ENCODE peak calls at places on chromosomes 16 and 17, in six cellular contexts. Z is IMR-90, D is cardiac muscle cell, T is mesothelial cell of epicardium, S is foreskin fibroblast, W is fibroblast of mammary gland. U is an unnamed sample.

GRCh38 chr16:87778830-87779579 is 13.2 kb upstream of the KLHDC4 start:
- DNase-seq in Z (peak), D (peak), T (peak), S (peak), W (peak), U (peak)

GRCh38 chr17:20086416-20087074 is 77.4 kb downstream of the SPECC1 start:
- DNase-seq in Z (no peak), D (no peak), T (no peak), S (no peak), W (no peak), U (no peak)

GRCh38 chr16:19884021-19884485 is 595 bp downstream of the GPRC5B start:
- DNase-seq in Z (no peak), D (peak), T (no peak), S (no peak), W (no peak), U (no peak)

GRCh38 chr16:66326995-66327513 is 39.4 kb upstream of the CDH5 start:
- DNase-seq in Z (no peak), D (no peak), T (no peak), S (no peak), W (no peak), U (no peak)

GRCh38 chr17:56948491-56948890 is 12.4 kb downstream of the COIL start:
- DNase-seq in Z (peak), D (no peak), T (no peak), S (no peak), W (no peak), U (no peak)

GRCh38 chr17:73711184-73711583 is 66.9 kb upstream of the SDK2 start:
- DNase-seq in Z (no peak), D (no peak), T (no peak), S (no peak), W (no peak), U (no peak)

GRCh38 chr17:36691606-36692005 is 90.2 kb downstream of the MRM1 start:
- DNase-seq in Z (no peak), D (no peak), T (no peak), S (no peak), W (no peak), U (no peak)

GRCh38 chr17:39527220-39527813 is 66.0 kb downstream of the CDK12 start:
- DNase-seq in Z (no peak), D (peak), T (no peak), S (peak), W (peak), U (no peak)

GRCh38 chr16:63385714-63386113 is 1349.5 kb upstream of the CDH8 start:
- DNase-seq in Z (no peak), D (no peak), T (no peak), S (no peak), W (no peak), U (no peak)

GRCh38 chr17:80695979-80696378 is 151.3 kb downstream of the RPTOR start:
- DNase-seq in Z (no peak), D (no peak), T (no peak), S (peak), W (no peak), U (no peak)

GRCh38 chr16:56769674-56770073 is 39.7 kb downstream of the NUP93 start:
- DNase-seq in Z (peak), D (no peak), T (no peak), S (no peak), W (no peak), U (no peak)

GRCh38 chr16:73743665-73744496 is 552.7 kb upstream of the PSMD7 start:
- DNase-seq in Z (no peak), D (no peak), T (no peak), S (no peak), W (no peak), U (peak)

GRCh38 chr17:2151634-2152033 is 96.7 kb downstream of the HIC1 start:
- DNase-seq in Z (peak), D (no peak), T (no peak), S (peak), W (no peak), U (no peak)

GRCh38 chr16:78004501-78004900 is 17.8 kb upstream of the CLEC3A start:
- DNase-seq in Z (no peak), D (no peak), T (no peak), S (no peak), W (no peak), U (no peak)

GRCh38 chr17:3667366-3668278 is 756 bp downstream of the TAX1BP3 start:
- DNase-seq in Z (peak), D (peak), T (peak), S (peak), W (peak), U (peak)

GRCh38 chr17:45972531-45972930 is 26.5 kb upstream of the STH start:
- DNase-seq in Z (no peak), D (no peak), T (no peak), S (no peak), W (no peak), U (no peak)

GRCh38 chr16:74667215-74667765 is 613 bp upstream of the RFWD3 start:
- DNase-seq in Z (peak), D (peak), T (no peak), S (peak), W (no peak), U (peak)

GRCh38 chr17:49063652-49064051 is 66.5 kb downstream of the IGF2BP1 start:
- DNase-seq in Z (no peak), D (no peak), T (no peak), S (peak), W (no peak), U (peak)

GRCh38 chr17:13597723-13598347 is 3.9 kb downstream of the HS3ST3A1 start:
- DNase-seq in Z (peak), D (peak), T (no peak), S (peak), W (peak), U (peak)

GRCh38 chr16:87076950-87077749 is 240.0 kb downstream of the C16orf95 start:
- DNase-seq in Z (peak), D (peak), T (no peak), S (peak), W (peak), U (peak)

GRCh38 chr17:6940186-6940649 is 55.6 kb upstream of the ALOX12 start:
- DNase-seq in Z (no peak), D (no peak), T (no peak), S (no peak), W (peak), U (no peak)

GRCh38 chr17:82367724-82368524 is 3.6 kb upstream of the UTS2R start:
- DNase-seq in Z (peak), D (peak), T (no peak), S (no peak), W (peak), U (no peak)

GRCh38 chr17:74924250-74924948 is at the start of gene OTOP2:
- DNase-seq in Z (no peak), D (no peak), T (no peak), S (no peak), W (no peak), U (no peak)

GRCh38 chr17:81667754-81668153 is 1.2 kb downstream of the CCDC137 start:
- DNase-seq in Z (no peak), D (no peak), T (no peak), S (no peak), W (peak), U (no peak)

GRCh38 chr17:73427198-73427597 is 115.4 kb upstream of the CDC42EP4 start:
- DNase-seq in Z (no peak), D (no peak), T (no peak), S (no peak), W (no peak), U (no peak)

GRCh38 chr17:50268632-50269287 is 5.5 kb upstream of the TMEM92 start:
- DNase-seq in Z (peak), D (no peak), T (no peak), S (no peak), W (peak), U (no peak)

GRCh38 chr17:3815122-3815521 is 14.1 kb upstream of the ITGAE start:
- DNase-seq in Z (no peak), D (no peak), T (no peak), S (no peak), W (no peak), U (no peak)

GRCh38 chr16:85178596-85178995 is 66.3 kb upstream of the CIBAR2 start:
- DNase-seq in Z (no peak), D (no peak), T (no peak), S (no peak), W (no peak), U (no peak)

GRCh38 chr17:17433260-17433659 is 43.5 kb upstream of the MED9 start:
- DNase-seq in Z (peak), D (no peak), T (no peak), S (peak), W (peak), U (peak)

GRCh38 chr17:71071837-71072236 is 902.5 kb downstream of the KCNJ2 start:
- DNase-seq in Z (peak), D (no peak), T (no peak), S (peak), W (peak), U (peak)

GRCh38 chr17:41367426-41368075 is 2.1 kb downstream of the KRT33B start:
- DNase-seq in Z (peak), D (no peak), T (no peak), S (peak), W (peak), U (peak)

GRCh38 chr17:37505333-37505732 is 15.6 kb downstream of the DUSP14 start:
- DNase-seq in Z (no peak), D (no peak), T (no peak), S (no peak), W (no peak), U (no peak)

GRCh38 chr17:3981455-3981854 is 17.2 kb upstream of the ATP2A3 start:
- DNase-seq in Z (no peak), D (no peak), T (no peak), S (no peak), W (no peak), U (no peak)

GRCh38 chr16:53183442-53183841 is 128.7 kb downstream of the CHD9 start:
- DNase-seq in Z (peak), D (no peak), T (no peak), S (peak), W (peak), U (no peak)

GRCh38 chr17:50618941-50619340 is 15.7 kb upstream of the ABCC3 start:
- DNase-seq in Z (no peak), D (no peak), T (no peak), S (no peak), W (no peak), U (no peak)

GRCh38 chr16:12796498-12796897 is 7.2 kb downstream of the CPPED1 start:
- DNase-seq in Z (peak), D (no peak), T (no peak), S (peak), W (no peak), U (peak)

GRCh38 chr16:12794486-12795399 is 8.9 kb downstream of the CPPED1 start:
- DNase-seq in Z (no peak), D (no peak), T (no peak), S (no peak), W (no peak), U (no peak)

GRCh38 chr16:12791340-12791739 is 12.3 kb downstream of the CPPED1 start:
- DNase-seq in Z (no peak), D (no peak), T (no peak), S (no peak), W (no peak), U (no peak)

GRCh38 chr16:12788758-12789157 is 14.9 kb downstream of the CPPED1 start:
- DNase-seq in Z (no peak), D (no peak), T (no peak), S (peak), W (no peak), U (no peak)

DNA sequence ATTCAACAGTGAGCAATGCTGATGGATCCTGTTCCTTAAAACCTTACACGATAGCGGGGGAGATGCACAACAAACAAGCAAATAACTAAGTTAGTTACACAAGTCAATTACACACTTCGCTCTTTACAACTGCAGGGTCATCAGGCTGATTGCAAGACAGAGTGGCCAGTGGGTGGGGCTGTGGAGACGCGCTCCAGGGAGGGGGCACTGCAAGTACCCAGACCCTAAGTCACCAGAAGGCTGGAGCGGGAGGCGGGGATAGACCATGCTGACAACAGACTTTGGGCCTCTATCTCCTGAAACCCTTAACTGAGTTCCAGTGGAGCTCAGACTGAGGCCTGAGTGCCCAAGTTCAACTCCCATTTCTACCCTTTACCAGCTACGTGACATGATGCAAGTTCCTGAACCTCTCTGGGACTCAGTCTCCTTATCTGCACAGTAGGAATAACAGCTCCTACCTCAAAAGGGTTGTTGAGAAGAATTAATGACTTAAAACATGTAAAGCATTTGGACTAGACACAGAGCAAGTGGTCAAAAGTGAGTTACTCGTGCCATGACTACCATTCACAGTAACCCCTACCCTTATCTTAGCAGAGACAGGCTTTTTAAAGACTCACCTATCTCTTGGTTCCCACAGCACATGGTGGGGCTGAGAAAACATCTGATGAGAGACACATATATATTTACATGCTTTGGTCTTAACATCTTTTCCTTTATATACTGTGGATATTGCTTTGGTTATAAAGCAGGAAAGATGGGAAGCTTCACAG is 10.4 kb downstream of the CPPED1 start:
- DNase-seq in Z (no peak), D (no peak), T (no peak), S (no peak), W (no peak), U (no peak)
- TF ChIP-seq CTCF in Z (no peak), D (no peak), T (no peak), S (no peak), W (no peak), U (no peak)

GRCh38 chr17:11996722-11997146 is 541 bp downstream of the ZNF18 start:
- DNase-seq in Z (peak), D (peak), T (no peak), S (no peak), W (peak), U (peak)
- TF ChIP-seq CTCF in Z (no peak), D (no peak), T (no peak), S (no peak), W (no peak), U (no peak)

DNA sequence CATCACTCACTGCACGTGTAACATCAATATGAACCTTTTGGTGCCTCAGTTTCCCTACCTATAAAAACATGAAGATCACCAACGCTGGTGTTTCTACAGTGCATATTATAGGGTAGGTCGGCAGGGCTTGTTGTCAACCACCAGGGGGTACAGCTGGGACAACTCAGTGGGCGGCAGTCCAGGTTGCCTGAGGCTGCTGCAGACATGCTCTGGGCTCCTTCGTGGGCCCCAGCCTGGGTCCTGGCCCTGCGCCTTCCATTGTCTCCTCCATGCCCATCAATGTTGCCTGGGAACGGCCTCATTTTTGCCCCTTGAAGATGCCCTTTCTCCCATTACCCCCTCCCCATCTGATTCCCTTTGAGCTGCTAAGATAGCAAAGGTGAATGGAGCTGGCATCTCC is 89.8 kb downstream of the GSG1L start:
- DNase-seq in Z (no peak), D (no peak), T (no peak), S (no peak), W (no peak), U (no peak)
- TF ChIP-seq CTCF in Z (no peak), D (no peak), T (peak), S (no peak), W (no peak), U (no peak)

GRCh38 chr16:79777679-79778078 is 177.1 kb upstream of the MAF start:
- DNase-seq in Z (no peak), D (no peak), T (no peak), S (no peak), W (no peak), U (no peak)

GRCh38 chr16:79770244-79771064 is 169.9 kb upstream of the MAF start:
- DNase-seq in Z (peak), D (peak), T (peak), S (peak), W (peak), U (peak)

GRCh38 chr16:79772028-79772427 is 171.5 kb upstream of the MAF start:
- DNase-seq in Z (no peak), D (no peak), T (no peak), S (no peak), W (no peak), U (no peak)

GRCh38 chr16:79776243-79776884 is 175.8 kb upstream of the MAF start:
- DNase-seq in Z (no peak), D (no peak), T (no peak), S (peak), W (peak), U (peak)
- TF ChIP-seq CTCF in Z (no peak), D (no peak), T (no peak), S (no peak), W (no peak), U (peak)

DNA sequence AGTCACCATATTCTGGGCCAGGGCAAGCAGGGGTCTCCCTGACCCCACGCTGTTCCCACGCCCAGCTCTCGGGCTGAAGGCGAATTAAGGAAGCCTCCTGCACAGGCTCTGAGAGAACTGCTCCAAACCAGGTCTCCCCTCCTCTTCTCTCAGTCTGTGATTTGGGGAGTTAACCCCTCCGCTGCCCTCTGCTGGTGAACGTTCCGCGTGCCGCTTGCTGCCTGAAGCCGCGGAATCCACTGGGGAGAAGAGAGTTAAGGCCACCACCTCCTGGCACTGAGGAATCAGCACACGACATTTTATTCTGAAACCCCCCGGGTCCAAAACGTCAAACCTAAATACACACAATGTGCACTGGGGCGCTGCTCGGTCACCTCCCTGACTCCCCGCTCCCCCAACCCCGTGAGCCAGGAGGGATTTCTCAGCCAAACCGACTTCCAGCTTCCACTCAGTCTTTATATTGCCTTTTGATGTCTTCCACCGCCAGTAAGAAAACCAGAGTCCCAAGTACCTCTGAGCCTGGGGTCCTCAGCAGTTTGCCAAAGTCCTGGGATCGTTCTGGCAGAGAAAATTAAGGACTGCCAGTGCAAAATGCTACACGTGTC is 54.4 kb upstream of the RCVRN start:
- DNase-seq in Z (peak), D (peak), T (peak), S (peak), W (peak), U (peak)
- TF ChIP-seq CTCF in Z (peak), D (peak), T (peak), S (peak), W (peak), U (peak)